ENCODE peak calls at places on chromosomes 4 and X, in seven cellular contexts. H, S, P, R, G, X and E are unnamed samples.

GRCh38 chr4:181911420-181911819 is 331.8 kb upstream of the TENM3 start:
- DNase-seq in X (no peak), S (no peak), P (no peak), R (no peak), H (no peak), G (no peak), E (no peak)

GRCh38 chr4:149887091-149887490 is 71.4 kb upstream of the IQCM start:
- DNase-seq in X (no peak), R (no peak), G (no peak), P (no peak), H (no peak), S (no peak), E (no peak)

GRCh38 chr4:8472689-8473197 is 32.2 kb downstream of the TRMT44 start:
- DNase-seq in R (no peak), X (no peak), P (no peak), G (no peak), H (no peak), S (no peak), E (no peak)

GRCh38 chrX:331145-331771 is 12.7 kb upstream of the GTPBP6 start:
- DNase-seq in X (peak), H (no peak), R (no peak), P (no peak), S (no peak), G (no peak), E (no peak)

GRCh38 chr4:75004755-75005668 is 72.1 kb downstream of the PARM1 start:
- DNase-seq in G (no peak), S (no peak), R (peak), P (no peak), X (no peak), H (no peak), E (no peak)

GRCh38 chr4:76989391-76990061 is 40.0 kb downstream of the SEPTIN11 start:
- DNase-seq in G (no peak), H (no peak), X (no peak), R (no peak), P (no peak), S (no peak), E (no peak)

GRCh38 chr4:40856836-40857362 is 107.1 kb downstream of the NSUN7 start:
- DNase-seq in P (no peak), X (peak), R (no peak), H (peak), G (peak), S (no peak), E (no peak)

GRCh38 chrX:50081282-50081955 is 119.4 kb downstream of the AKAP4 start:
- DNase-seq in S (no peak), R (no peak), P (peak), X (peak), H (no peak), G (no peak), E (peak)

GRCh38 chr4:174259580-174259979 is 23.9 kb downstream of the FBXO8 start:
- DNase-seq in H (no peak), R (no peak), X (no peak), S (no peak), G (no peak), P (no peak), E (no peak)

GRCh38 chrX:43840265-43840664 is 42.0 kb downstream of the MAOB start:
- DNase-seq in X (no peak), S (no peak), G (no peak), H (no peak), R (no peak), P (no peak), E (no peak)

GRCh38 chrX:109312757-109313156 is 169.1 kb downstream of the GUCY2F start:
- DNase-seq in X (no peak), S (no peak), P (no peak), R (no peak), H (no peak), G (no peak), E (no peak)

GRCh38 chrX:997631-998137 is 214.8 kb downstream of the CRLF2 start:
- DNase-seq in S (no peak), G (peak), P (no peak), R (peak), X (no peak), H (no peak), E (no peak)

GRCh38 chr4:74109116-74109791 is 10.3 kb upstream of the CXCL2 start:
- DNase-seq in S (peak), G (peak), P (no peak), R (no peak), H (no peak), X (no peak), E (peak)

GRCh38 chr4:94507708-94508107 is 56.0 kb downstream of the PDLIM5 start:
- DNase-seq in H (peak), X (no peak), G (no peak), R (no peak), P (peak), S (peak), E (no peak)

GRCh38 chrX:20595928-20596550 is 329.3 kb upstream of the RPS6KA3 start:
- DNase-seq in H (no peak), P (no peak), G (no peak), X (no peak), R (no peak), S (no peak), E (no peak)

GRCh38 chr4:40525811-40526598 is 103.7 kb downstream of the RBM47 start:
- DNase-seq in P (no peak), H (peak), X (no peak), R (no peak), S (peak), G (peak), E (peak)

GRCh38 chr4:188032170-188032569 is 36.6 kb downstream of the ZFP42 start:
- DNase-seq in H (no peak), P (no peak), G (no peak), X (no peak), S (no peak), R (no peak), E (no peak)

DNA sequence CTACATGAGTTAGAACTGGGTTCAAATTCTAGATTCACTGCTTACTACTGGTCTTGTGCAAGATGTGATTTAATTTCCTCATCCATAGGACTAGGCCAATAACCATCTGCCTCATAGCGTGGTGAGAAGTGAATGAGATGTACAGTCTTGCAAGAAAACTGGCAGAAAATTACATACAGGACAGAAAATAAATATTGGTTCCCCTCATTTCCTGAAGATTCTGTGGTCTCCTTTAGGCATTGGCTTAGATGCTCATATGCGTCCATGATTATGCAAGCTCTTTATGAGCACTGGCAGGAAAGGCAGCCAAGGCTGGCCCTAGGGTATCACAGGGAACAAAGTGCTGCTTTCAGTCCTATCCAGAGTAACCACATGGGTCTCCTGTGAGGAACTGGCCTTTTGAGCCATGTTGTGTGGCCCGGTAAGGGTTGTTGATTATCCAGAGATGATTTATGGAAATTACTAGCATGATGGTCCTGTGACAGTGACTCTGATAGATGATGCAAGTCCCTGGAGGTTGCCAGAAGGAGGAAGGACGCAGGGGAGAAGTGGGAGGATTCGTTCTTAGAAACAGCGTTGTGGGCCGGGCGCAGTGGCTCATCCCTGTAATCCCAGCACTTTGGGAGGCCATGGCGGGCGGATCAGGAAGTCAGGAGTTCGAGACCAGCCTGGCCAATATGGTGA is 9.9 kb upstream of the MOB1B start:
- DNase-seq in S (no peak), G (no peak), R (no peak), H (no peak), P (no peak), X (no peak), E (no peak)
- TF ChIP-seq JUND in S (no peak), G (no peak), R (no peak), H (peak), P (no peak), X (no peak), E (no peak)

GRCh38 chr4:185508162-185508561 is 27.1 kb downstream of the PDLIM3 start:
- DNase-seq in S (peak), R (no peak), P (peak), H (no peak), X (no peak), G (no peak), E (peak)
- TF ChIP-seq JUND in S (no peak), R (no peak), P (no peak), H (no peak), X (no peak), G (no peak), E (no peak)

DNA sequence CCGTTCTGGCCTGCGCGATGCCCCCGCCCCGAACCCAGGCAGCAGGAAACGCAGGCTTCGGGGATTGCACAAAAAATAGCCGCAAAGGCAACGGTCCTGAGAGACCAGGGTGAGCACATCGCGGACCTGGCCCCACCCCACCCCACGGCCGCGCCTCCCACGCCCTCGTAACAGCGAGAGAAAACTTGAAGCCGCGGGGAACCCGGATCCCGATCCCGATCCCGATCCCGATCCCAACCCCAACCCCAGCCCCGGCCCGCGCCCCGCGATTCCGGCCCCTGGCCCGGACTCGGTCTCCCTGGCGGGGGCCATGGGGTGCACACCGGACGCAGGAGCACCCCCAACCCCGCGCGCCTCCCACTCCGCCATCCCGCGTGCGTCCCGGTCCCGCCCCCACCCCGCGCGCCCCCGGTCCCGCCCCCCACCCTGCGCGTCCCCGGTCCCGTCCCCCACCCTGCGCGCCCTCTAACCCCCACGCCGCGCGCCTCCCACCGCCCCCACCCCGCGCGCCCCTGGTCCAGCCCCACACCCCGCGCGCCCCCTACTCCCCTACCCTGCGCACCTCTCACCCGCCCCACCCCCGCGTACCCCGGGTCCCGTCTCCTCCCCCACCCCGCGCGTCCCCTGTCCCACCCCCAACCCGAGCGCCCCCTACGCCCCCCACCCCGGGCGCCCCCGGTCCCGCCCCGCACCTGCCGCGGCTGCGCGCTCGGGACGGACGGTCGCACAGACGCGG is 29.0 kb downstream of the NOP14 start:
- DNase-seq in H (peak), G (no peak), R (no peak), P (no peak), S (no peak), X (no peak), E (peak)
- TF ChIP-seq JUND in H (no peak), G (no peak), R (no peak), P (no peak), S (no peak), X (no peak), E (no peak)

GRCh38 chrX:7170903-7171302 is 22.9 kb upstream of the PUDP start:
- DNase-seq in S (no peak), G (no peak), X (peak), R (no peak), H (peak), P (peak), E (peak)
- TF ChIP-seq JUND in S (no peak), G (no peak), X (no peak), R (no peak), H (peak), P (no peak), E (no peak)

DNA sequence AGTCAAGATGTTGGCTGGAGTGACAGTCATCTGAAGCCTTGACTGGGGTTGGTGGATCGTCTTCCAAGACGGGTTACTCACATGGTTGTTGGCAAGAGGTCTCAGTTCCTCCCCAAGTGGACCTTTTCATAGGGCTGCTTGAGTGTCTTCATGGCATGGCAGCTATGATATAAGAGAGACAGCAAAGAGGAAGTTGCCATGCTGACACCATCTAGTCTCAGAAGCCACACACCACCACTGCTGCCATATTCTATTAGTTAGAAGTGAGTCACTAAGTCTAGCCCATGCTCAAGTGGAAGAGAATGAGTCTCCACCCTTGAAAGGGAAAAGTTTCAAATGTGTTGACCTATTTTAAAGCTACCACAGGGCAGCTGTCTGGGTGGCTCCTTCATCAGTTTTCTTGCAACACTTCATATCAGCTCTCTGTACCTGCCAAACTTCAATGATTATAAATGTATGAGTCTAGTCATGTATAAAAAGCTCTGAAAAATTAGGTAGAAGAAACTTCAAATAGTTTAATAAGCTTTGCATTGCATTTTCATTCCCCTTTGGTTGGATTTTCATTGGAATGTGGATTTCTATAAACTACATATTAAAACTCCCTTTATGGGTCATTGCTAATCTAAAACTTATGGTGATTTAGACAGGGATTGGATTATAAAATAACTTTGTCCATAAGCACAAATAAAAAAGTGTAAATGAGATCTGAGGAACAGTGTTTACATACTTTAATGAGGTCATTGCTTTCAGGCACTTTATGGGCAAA is 68.0 kb upstream of the ATXN3L start:
- DNase-seq in H (no peak), X (no peak), G (no peak), S (no peak), R (no peak), P (no peak), E (no peak)
- TF ChIP-seq JUND in H (no peak), X (no peak), G (no peak), S (no peak), R (no peak), P (no peak), E (no peak)

GRCh38 chrX:56564921-56565861 is 1.8 kb downstream of the UBQLN2 start:
- DNase-seq in X (peak), S (no peak), R (no peak), H (no peak), G (no peak), P (peak), E (no peak)
- TF ChIP-seq JUND in X (no peak), S (no peak), R (no peak), H (no peak), G (no peak), P (no peak), E (no peak)

GRCh38 chr4:156677136-156677535 is 294.5 kb downstream of the PDGFC start:
- DNase-seq in P (peak), H (peak), G (peak), X (peak), R (no peak), S (peak), E (peak)
- TF ChIP-seq JUND in P (no peak), H (no peak), G (no peak), X (peak), R (no peak), S (no peak), E (no peak)